ENCODE peak calls at places on chromosomes 5 and 9, in nine cellular contexts. F is mesendoderm; D is GM12865; T is NCI-H2081; I is Ammon's horn; U is tibial artery; J is stimulated activated CD4-positive, alpha-beta T cell treated with anti-CD3 and anti-CD28 coated beads, Interleukin-4, amount 100 ng/mL, for 1 hour; Z is NCI-H460; N is CD8-positive, alpha-beta T cell. P is an unnamed sample.

GRCh38 chr5:73446631-73447233 is 1.8 kb downstream of the FOXD1 start:
- DNase-seq in I (no peak), N (no peak), F (peak), U (no peak), T (no peak), D (no peak), Z (no peak), J (peak), P (no peak)

GRCh38 chr5:58764199-58764598 is 181.3 kb downstream of the RAB3C start:
- DNase-seq in N (no peak), T (no peak), I (no peak), J (no peak), U (no peak), Z (no peak), F (no peak), D (no peak), P (no peak)

GRCh38 chr9:127912882-127913281 is 4.0 kb downstream of the ST6GALNAC4 start:
- DNase-seq in D (peak), Z (no peak), F (no peak), T (no peak), I (no peak), U (no peak), J (no peak), N (no peak), P (no peak)

GRCh38 chr5:148113243-148113642 is 49.5 kb downstream of the SPINK5 start:
- DNase-seq in D (no peak), U (no peak), N (no peak), F (no peak), J (no peak), T (no peak), Z (no peak), I (no peak), P (no peak)

GRCh38 chr5:166535641-166536040 is 1755.8 kb upstream of the WWC1 start:
- DNase-seq in J (no peak), U (no peak), Z (no peak), D (no peak), F (no peak), I (no peak), N (no peak), T (peak), P (no peak)

GRCh38 chr5:125113328-125113727 is 366.9 kb upstream of the ZNF608 start:
- DNase-seq in F (no peak), I (no peak), Z (no peak), T (no peak), D (peak), J (no peak), U (no peak), N (no peak), P (no peak)

GRCh38 chr5:176713409-176713808 is 66.1 kb downstream of the TSPAN17 start:
- DNase-seq in N (no peak), U (no peak), J (no peak), D (no peak), F (peak), I (no peak), T (no peak), Z (no peak), P (no peak)

GRCh38 chr9:96686638-96687335 is 31.7 kb upstream of the PRXL2C start:
- DNase-seq in T (peak), I (peak), D (peak), U (peak), Z (peak), J (peak), F (peak), N (peak), P (peak)

GRCh38 chr5:3034449-3034848 is 283.0 kb upstream of the IRX2 start:
- DNase-seq in F (no peak), N (no peak), D (no peak), Z (no peak), T (no peak), J (no peak), I (no peak), U (no peak), P (no peak)

GRCh38 chr9:130234340-130235260 is 31.0 kb upstream of the HMCN2 start:
- DNase-seq in N (no peak), T (no peak), F (no peak), D (no peak), Z (no peak), U (no peak), J (no peak), I (no peak), P (no peak)

GRCh38 chr5:44740655-44741054 is 68.1 kb upstream of the MRPS30 start:
- DNase-seq in J (no peak), U (no peak), D (no peak), T (no peak), F (peak), N (no peak), I (no peak), Z (no peak), P (no peak)

GRCh38 chr5:102481044-102481715 is 17.6 kb downstream of the SLCO6A1 start:
- DNase-seq in D (no peak), F (no peak), Z (no peak), J (no peak), I (no peak), N (no peak), T (peak), U (no peak), P (no peak)

GRCh38 chr5:41843456-41844112 is 26.6 kb downstream of the OXCT1 start:
- DNase-seq in U (no peak), T (peak), F (peak), J (no peak), D (peak), Z (peak), N (no peak), I (peak), P (peak)

GRCh38 chr9:120892177-120892747 is 15.3 kb upstream of the PHF19 start:
- DNase-seq in F (no peak), J (no peak), Z (no peak), U (no peak), I (no peak), N (no peak), D (peak), T (no peak), P (no peak)

GRCh38 chr5:159100022-159100927 is 559 bp upstream of the EBF1 start:
- DNase-seq in I (peak), F (peak), U (peak), T (peak), D (peak), Z (peak), J (peak), N (peak), P (peak)

GRCh38 chr9:125509476-125509875 is 197.5 kb downstream of the MAPKAP1 start:
- DNase-seq in Z (no peak), T (no peak), D (no peak), I (no peak), U (no peak), J (no peak), N (no peak), F (no peak), P (no peak)

GRCh38 chr5:120789918-120790714 is 326.0 kb downstream of the PRR16 start:
- DNase-seq in F (no peak), D (no peak), U (no peak), J (no peak), N (no peak), I (no peak), T (no peak), Z (no peak), P (no peak)

GRCh38 chr5:172732201-172732865 is 38.7 kb downstream of the DUSP1 start:
- DNase-seq in J (no peak), N (no peak), U (peak), T (no peak), Z (no peak), I (no peak), D (no peak), F (no peak), P (no peak)

P was measured in globus pallidus.